ENCODE peak calls at places on chromosome 18, in eight cellular contexts. U, G, D, O, W, M, H and L are unnamed samples.

GRCh38 chr18:35268811-35269210 is 21.2 kb downstream of the ZSCAN30 start:
- DNase-seq in G (no peak), W (no peak), U (no peak), O (no peak), H (no peak), D (no peak), M (no peak), L (no peak)

GRCh38 chr18:29164993-29165599 is 988.2 kb upstream of the CDH2 start:
- DNase-seq in H (peak), U (peak), M (no peak), D (no peak), W (no peak), G (no peak), O (peak), L (peak)

GRCh38 chr18:72866901-72867701 is 686 bp downstream of the NETO1 start:
- DNase-seq in O (no peak), D (no peak), G (no peak), M (no peak), U (no peak), H (peak), W (no peak), L (no peak)

GRCh38 chr18:7021994-7022840 is 95.4 kb downstream of the LAMA1 start:
- DNase-seq in H (peak), M (no peak), W (no peak), U (no peak), O (peak), D (no peak), G (no peak), L (peak)

GRCh38 chr18:41853280-41853679 is 101.8 kb upstream of the PIK3C3 start:
- DNase-seq in H (no peak), O (no peak), G (no peak), D (no peak), U (no peak), W (no peak), M (no peak), L (no peak)

GRCh38 chr18:48486762-48487161 is 52.1 kb upstream of the CTIF start:
- DNase-seq in O (peak), H (peak), M (no peak), W (no peak), D (no peak), U (peak), G (no peak), L (peak)

GRCh38 chr18:60471652-60472051 is 99.1 kb upstream of the MC4R start:
- DNase-seq in U (peak), D (no peak), O (peak), W (no peak), M (no peak), G (no peak), H (no peak), L (peak)

GRCh38 chr18:14925281-14925709 is 177.3 kb downstream of the ANKRD30B start:
- DNase-seq in H (no peak), W (no peak), M (no peak), O (no peak), U (no peak), D (no peak), G (no peak), L (no peak)

GRCh38 chr18:58788971-58789797 is 75.5 kb upstream of the ZNF532 start:
- DNase-seq in O (peak), U (no peak), W (no peak), D (no peak), M (peak), G (no peak), H (peak), L (peak)

GRCh38 chr18:11251891-11252270 is 102.5 kb upstream of the PIEZO2 start:
- DNase-seq in O (peak), G (no peak), H (peak), U (peak), D (no peak), M (no peak), W (no peak), L (peak)

GRCh38 chr18:43877922-43878321 is 600.6 kb upstream of the SYT4 start:
- DNase-seq in H (no peak), O (no peak), G (no peak), D (no peak), W (no peak), M (no peak), U (no peak), L (no peak)

GRCh38 chr18:44136326-44136725 is 544.4 kb upstream of the SETBP1 start:
- DNase-seq in M (no peak), W (no peak), O (no peak), G (no peak), H (no peak), D (no peak), U (no peak), L (no peak)

GRCh38 chr18:76827205-76827885 is 5.0 kb downstream of the ZNF236 start:
- DNase-seq in W (no peak), D (no peak), H (peak), O (no peak), U (no peak), M (no peak), G (no peak), L (no peak)

GRCh38 chr18:23689616-23690504 is 607 bp downstream of the LAMA3 start:
- DNase-seq in W (no peak), D (peak), H (no peak), M (no peak), O (no peak), G (no peak), U (no peak), L (no peak)

GRCh38 chr18:47915930-47916329 is 14.5 kb downstream of the SMAD2 start:
- DNase-seq in M (no peak), O (no peak), D (no peak), U (no peak), G (no peak), W (no peak), H (no peak), L (no peak)

GRCh38 chr18:5662586-5663090 is 118.8 kb upstream of the EPB41L3 start:
- DNase-seq in U (no peak), H (no peak), M (no peak), G (no peak), D (no peak), W (no peak), O (no peak), L (no peak)

GRCh38 chr18:47724186-47724975 is 206.1 kb downstream of the SMAD2 start:
- DNase-seq in G (no peak), W (no peak), H (no peak), O (no peak), U (no peak), D (no peak), M (no peak), L (no peak)

GRCh38 chr18:26526966-26527234 is 21.5 kb downstream of the KCTD1 start:
- DNase-seq in H (no peak), M (no peak), U (no peak), O (no peak), D (no peak), W (no peak), G (no peak), L (no peak)

GRCh38 chr18:36511791-36512352 is 214.4 kb downstream of the FHOD3 start:
- DNase-seq in H (no peak), U (peak), G (no peak), W (no peak), D (no peak), M (no peak), O (peak), L (no peak)

GRCh38 chr18:59517446-59518171 is 158.5 kb upstream of the LMAN1 start:
- DNase-seq in D (no peak), H (peak), M (no peak), W (no peak), O (peak), G (no peak), U (no peak), L (no peak)

GRCh38 chr18:596288-596881 is 403 bp upstream of the CLUL1 start:
- DNase-seq in H (no peak), O (no peak), W (peak), U (no peak), D (no peak), G (no peak), M (no peak), L (no peak)

GRCh38 chr18:43826215-43826614 is 548.9 kb upstream of the SYT4 start:
- DNase-seq in G (no peak), H (no peak), U (no peak), W (no peak), D (no peak), O (no peak), M (no peak), L (no peak)

GRCh38 chr18:24949908-24950307 is 402.1 kb downstream of the ZNF521 start:
- DNase-seq in O (no peak), M (no peak), H (no peak), G (no peak), W (no peak), U (no peak), D (no peak), L (no peak)

GRCh38 chr18:30486856-30487255 is 555.7 kb downstream of the DSC3 start:
- DNase-seq in U (no peak), O (peak), G (no peak), H (no peak), W (no peak), M (no peak), D (no peak), L (no peak)

GRCh38 chr18:34495434-34495833 is 214.7 kb upstream of the DTNA start:
- DNase-seq in D (no peak), W (no peak), H (no peak), O (no peak), U (no peak), M (no peak), G (no peak), L (no peak)

GRCh38 chr18:47771922-47772321 is 158.5 kb downstream of the SMAD2 start:
- DNase-seq in W (no peak), D (no peak), M (no peak), U (no peak), O (no peak), H (no peak), G (no peak), L (no peak)

GRCh38 chr18:59885579-59886163 is 14.1 kb upstream of the PMAIP1 start:
- DNase-seq in H (peak), G (no peak), M (no peak), O (peak), W (no peak), U (peak), D (no peak), L (peak)

GRCh38 chr18:65671621-65672415 is 79.0 kb upstream of the CDH7 start:
- DNase-seq in U (no peak), G (no peak), O (no peak), D (no peak), M (no peak), W (no peak), H (no peak), L (no peak)

GRCh38 chr18:46903406-46903805 is 13.9 kb downstream of the PIAS2 start:
- DNase-seq in G (no peak), W (no peak), U (no peak), D (no peak), H (no peak), O (no peak), M (no peak), L (no peak)

GRCh38 chr18:66558773-66559172 is 45.1 kb downstream of the CDH19 start:
- DNase-seq in W (no peak), G (no peak), M (no peak), U (no peak), H (peak), O (peak), D (no peak), L (no peak)

GRCh38 chr18:9428862-9429661 is 46.3 kb upstream of the RALBP1 start:
- DNase-seq in G (no peak), O (no peak), D (no peak), M (no peak), U (no peak), W (no peak), H (no peak), L (no peak)

GRCh38 chr18:74288730-74289129 is 3.0 kb downstream of the CYB5A start:
- DNase-seq in W (no peak), O (no peak), D (no peak), U (no peak), H (peak), M (no peak), G (no peak), L (no peak)

GRCh38 chr18:6401687-6402086 is 13.0 kb downstream of the L3MBTL4 start:
- DNase-seq in D (no peak), W (no peak), U (no peak), G (no peak), O (no peak), H (no peak), M (no peak), L (no peak)

GRCh38 chr18:27844416-27844792 is 332.5 kb downstream of the CDH2 start:
- DNase-seq in G (no peak), O (no peak), W (no peak), U (peak), M (no peak), H (peak), D (no peak), L (peak)

GRCh38 chr18:48545690-48546365 is 7.0 kb downstream of the CTIF start:
- DNase-seq in W (no peak), G (peak), D (peak), O (peak), M (peak), H (peak), U (no peak), L (peak)

GRCh38 chr18:6885992-6886823 is 156.7 kb downstream of the ARHGAP28 start:
- DNase-seq in O (peak), M (peak), H (peak), W (no peak), G (no peak), D (peak), U (no peak), L (peak)

GRCh38 chr18:72206814-72207213 is 337.3 kb downstream of the CBLN2 start:
- DNase-seq in M (no peak), G (no peak), W (no peak), U (no peak), D (no peak), H (no peak), O (no peak), L (no peak)

GRCh38 chr18:56562479-56562878 is 75.9 kb downstream of the TXNL1 start:
- DNase-seq in D (no peak), G (no peak), O (no peak), M (no peak), H (no peak), W (no peak), U (no peak), L (no peak)

GRCh38 chr18:33844232-33844631 is 266.2 kb downstream of the ASXL3 start:
- DNase-seq in U (no peak), D (no peak), G (peak), W (no peak), H (no peak), O (no peak), M (no peak), L (no peak)

GRCh38 chr18:10528439-10528838 is 2.6 kb downstream of the NAPG start:
- DNase-seq in H (no peak), O (no peak), W (no peak), G (no peak), U (no peak), M (no peak), D (no peak), L (no peak)

DNA sequence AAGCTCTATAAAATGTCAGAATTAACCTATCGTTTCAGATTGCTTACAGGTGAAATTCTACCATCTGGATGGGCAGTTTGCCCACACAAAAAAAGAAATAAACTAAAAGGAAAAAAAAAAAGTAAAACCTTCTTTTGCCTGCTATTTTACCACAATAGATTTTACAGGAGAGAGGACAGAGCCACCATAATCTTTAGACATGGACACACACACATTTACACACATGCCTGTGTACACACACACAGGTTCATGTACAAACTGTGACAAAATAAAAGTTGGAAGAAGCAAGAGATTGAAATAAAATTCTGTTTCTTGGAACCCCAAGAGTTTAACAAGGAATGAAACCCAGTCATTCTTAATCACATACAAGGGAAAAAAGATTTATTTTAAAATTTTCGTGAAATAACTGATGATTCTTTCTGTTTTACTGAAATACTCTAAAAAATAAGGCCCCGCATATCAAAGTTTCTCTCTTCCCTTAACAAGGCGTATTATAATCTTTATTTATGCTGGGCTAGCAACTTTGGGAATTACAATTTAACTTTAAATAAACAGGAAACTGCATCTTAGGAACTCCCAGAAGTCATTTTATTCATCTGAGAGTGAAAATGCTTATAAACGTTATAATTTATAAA is 166.9 kb downstream of the TCF4 start:
- DNase-seq in D (no peak), M (no peak), H (no peak), G (no peak), W (no peak), O (no peak), U (no peak), L (no peak)
- H3K4me3 ChIP-seq in D (peak), M (peak), H (no peak), G (peak), W (no peak), O (peak), U (peak), L (no peak)

DNA sequence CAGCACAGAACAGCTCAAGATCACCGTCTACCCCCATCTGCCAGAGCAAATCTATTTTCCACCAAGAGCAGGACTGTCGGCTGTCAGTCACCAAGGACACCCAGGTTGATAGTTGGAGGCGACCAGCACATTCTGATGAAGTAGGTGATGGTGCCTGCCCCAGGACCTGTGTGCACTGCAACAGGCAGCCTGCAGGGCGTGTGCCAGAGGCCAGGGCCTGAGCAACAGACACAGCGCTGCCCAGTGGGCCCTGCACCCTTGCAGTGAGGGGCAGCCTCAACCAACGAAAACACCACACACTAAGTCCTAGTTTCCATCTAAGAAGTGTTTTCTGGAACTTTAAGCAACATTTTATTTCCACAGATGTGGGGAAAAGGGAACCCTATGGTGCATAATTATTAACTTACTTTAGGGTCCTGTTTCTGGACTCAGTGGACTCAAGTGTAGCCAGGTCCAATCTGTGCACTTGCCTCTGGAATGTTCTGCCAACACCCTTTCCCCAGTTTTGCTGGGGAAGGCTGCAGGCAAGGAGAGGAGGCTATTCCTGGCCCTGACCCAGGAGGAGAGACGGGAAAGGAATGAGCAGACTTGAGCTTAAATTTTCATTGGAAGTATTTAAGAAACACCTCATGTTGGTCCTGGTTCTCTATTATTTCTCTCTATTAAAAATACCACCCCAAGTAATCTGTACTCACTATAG is 61.5 kb downstream of the ADNP2 start:
- DNase-seq in U (no peak), W (no peak), D (no peak), M (no peak), G (peak), H (no peak), O (no peak), L (no peak)
- H3K4me3 ChIP-seq in U (no peak), W (no peak), D (peak), M (no peak), G (no peak), H (no peak), O (no peak), L (no peak)

GRCh38 chr18:49859725-49860124 is 46.4 kb upstream of the ACAA2 start:
- DNase-seq in G (no peak), U (no peak), M (no peak), W (no peak), H (no peak), D (no peak), O (no peak), L (no peak)

GRCh38 chr18:49865401-49865800 is 52.1 kb upstream of the ACAA2 start:
- DNase-seq in W (no peak), M (no peak), G (no peak), D (no peak), H (no peak), U (no peak), O (no peak), L (no peak)

GRCh38 chr18:49861659-49862058 is 48.3 kb upstream of the ACAA2 start:
- DNase-seq in D (no peak), M (no peak), W (no peak), U (no peak), H (no peak), G (no peak), O (peak), L (no peak)

GRCh38 chr18:49863769-49864615 is 50.7 kb upstream of the ACAA2 start:
- DNase-seq in D (no peak), U (no peak), M (no peak), O (no peak), W (no peak), H (no peak), G (no peak), L (no peak)

GRCh38 chr18:49862656-49863385 is 49.5 kb upstream of the ACAA2 start:
- DNase-seq in G (no peak), H (no peak), U (no peak), O (no peak), D (no peak), W (no peak), M (no peak), L (no peak)
- H3K4me3 ChIP-seq in G (no peak), H (no peak), U (no peak), O (no peak), D (no peak), W (no peak), M (no peak), L (no peak)

GRCh38 chr18:22166070-22166972 is 3.1 kb upstream of the GATA6 start:
- DNase-seq in U (no peak), G (no peak), O (peak), H (peak), D (peak), M (peak), W (no peak), L (no peak)
- H3K4me3 ChIP-seq in U (no peak), G (no peak), O (peak), H (no peak), D (peak), M (peak), W (no peak), L (no peak)

GRCh38 chr18:70149156-70149555 is 56.3 kb downstream of the RTTN start:
- DNase-seq in H (no peak), D (no peak), U (no peak), G (no peak), M (no peak), O (no peak), W (no peak), L (no peak)

GRCh38 chr18:70154591-70155194 is 50.8 kb downstream of the RTTN start:
- DNase-seq in M (no peak), G (no peak), H (peak), O (peak), U (peak), D (no peak), W (no peak), L (peak)

GRCh38 chr18:70148539-70148938 is 56.9 kb downstream of the RTTN start:
- DNase-seq in H (no peak), G (no peak), W (no peak), D (no peak), U (no peak), M (no peak), O (no peak), L (no peak)

GRCh38 chr18:70149616-70150301 is 55.7 kb downstream of the RTTN start:
- DNase-seq in W (no peak), D (no peak), H (no peak), U (no peak), M (no peak), G (no peak), O (no peak), L (no peak)

GRCh38 chr18:70151554-70152130 is 53.8 kb downstream of the RTTN start:
- DNase-seq in H (no peak), O (no peak), W (no peak), G (no peak), U (no peak), M (no peak), D (no peak), L (no peak)
- H3K4me3 ChIP-seq in H (no peak), O (no peak), W (no peak), G (no peak), U (no peak), M (no peak), D (no peak), L (no peak)